ENCODE peak calls at places on chromosome 15, in ten cellular contexts. A is AG04450, O is IMR-90, Q is left lung, T is K562, Y is adipocyte, X is mammary epithelial cell, B is PC-3, M is esophagus muscularis mucosa, Z is heart right ventricle. K is an unnamed sample.

GRCh38 chr15:66233487-66234415 is 19.8 kb downstream of the MEGF11 start:
- DNase-seq in A (no peak), O (no peak), Q (no peak), T (peak; percentile 67), Y (no peak), X (peak; percentile 26), B (no peak), M (no peak), Z (no peak), K (no peak)

GRCh38 chr15:64274541-64274940 is 81.4 kb downstream of the CSNK1G1 start:
- DNase-seq in A (no peak), O (no peak), Q (no peak), T (no peak), Y (no peak), X (no peak), B (no peak), M (no peak), Z (no peak), K (no peak)

GRCh38 chr15:52261026-52261425 is 34.6 kb downstream of the MYO5C start:
- DNase-seq in A (no peak), O (no peak), Q (peak; percentile 76), T (no peak), Y (no peak), X (no peak), B (no peak), M (no peak), Z (no peak), K (no peak)

GRCh38 chr15:85000189-85000864 is 18.7 kb downstream of the PDE8A start:
- DNase-seq in A (peak; percentile 44), O (peak; percentile 74), Q (no peak), T (no peak), Y (peak; percentile 72), X (no peak), B (no peak), M (no peak), Z (no peak), K (no peak)

GRCh38 chr15:37019479-37020433 is 80.6 kb downstream of the MEIS2 start:
- DNase-seq in A (no peak), O (peak; percentile 79), Q (no peak), T (peak; percentile 60), Y (no peak), X (no peak), B (no peak), M (no peak), Z (no peak), K (no peak)

GRCh38 chr15:66255293-66255676 is 1.7 kb upstream of the MEGF11 start:
- DNase-seq in A (no peak), O (no peak), Q (no peak), T (no peak), Y (no peak), X (no peak), B (no peak), M (no peak), Z (no peak), K (no peak)

GRCh38 chr15:99239545-99240198 is 9.7 kb downstream of the TTC23 start:
- DNase-seq in A (no peak), O (peak; percentile 59), Q (no peak), T (no peak), Y (no peak), X (no peak), B (no peak), M (no peak), Z (no peak), K (no peak)

GRCh38 chr15:98085003-98085639 is 124.6 kb downstream of the ARRDC4 start:
- DNase-seq in A (peak; percentile 16), O (peak; percentile 69), Q (no peak), T (peak; percentile 72), Y (peak; percentile 82), X (peak; percentile 51), B (peak; percentile 74), M (no peak), Z (peak; percentile 40), K (no peak)

GRCh38 chr15:33699145-33699544 is 269.2 kb upstream of the CHRM5 start:
- DNase-seq in A (no peak), O (no peak), Q (no peak), T (no peak), Y (no peak), X (no peak), B (no peak), M (no peak), Z (no peak), K (no peak)

GRCh38 chr15:57319226-57319918 is 56.9 kb upstream of the CGNL1 start:
- DNase-seq in A (no peak), O (no peak), Q (no peak), T (no peak), Y (no peak), X (no peak), B (no peak), M (no peak), Z (no peak), K (no peak)

GRCh38 chr15:91070872-91071271 is 29.2 kb upstream of the SV2B start:
- DNase-seq in A (no peak), O (no peak), Q (no peak), T (no peak), Y (no peak), X (no peak), B (no peak), M (no peak), Z (no peak), K (no peak)

GRCh38 chr15:75835990-75836952 is 7.0 kb upstream of the UBE2Q2 start:
- DNase-seq in A (no peak), O (no peak), Q (no peak), T (no peak), Y (no peak), X (no peak), B (no peak), M (no peak), Z (no peak), K (no peak)

GRCh38 chr15:64464271-64465005 is 4.1 kb downstream of the ZNF609 start:
- DNase-seq in A (no peak), O (peak; percentile 56), Q (no peak), T (no peak), Y (peak; percentile 24), X (no peak), B (no peak), M (no peak), Z (no peak), K (no peak)

GRCh38 chr15:100438570-100438969 is 90.2 kb downstream of the CERS3 start:
- DNase-seq in A (no peak), O (no peak), Q (no peak), T (peak; percentile 30), Y (no peak), X (peak; percentile 58), B (peak; percentile 10), M (no peak), Z (peak; percentile 66), K (peak; percentile 68)

GRCh38 chr15:74130089-74130848 is at the start of gene ISLR2:
- DNase-seq in A (no peak), O (no peak), Q (peak; percentile 45), T (no peak), Y (peak; percentile 71), X (no peak), B (no peak), M (no peak), Z (no peak), K (no peak)
- H3K27me3 ChIP-seq in A (peaks cover 87% of the 10 kb centered on the region), O (peaks cover 90% of the 10 kb centered on the region), Q (peaks cover 76% of the 10 kb centered on the region), T (peaks cover 54% of the 10 kb centered on the region), Y (peaks cover 40% of the 10 kb centered on the region), X (peaks cover 58% of the 10 kb centered on the region), B (peaks cover 44% of the 10 kb centered on the region), M (peaks cover 98% of the 10 kb centered on the region), Z (peaks cover 77% of the 10 kb centered on the region), K (peaks cover 91% of the 10 kb centered on the region)

GRCh38 chr15:40933520-40933904 is 4.4 kb downstream of the DLL4 start:
- DNase-seq in A (no peak), O (no peak), Q (no peak), T (no peak), Y (no peak), X (no peak), B (peak; percentile 40), M (no peak), Z (no peak), K (no peak)
- H3K27me3 ChIP-seq in A (peaks cover 7% of the 10 kb centered on the region), O (peaks cover 4% of the 10 kb centered on the region), Q (peaks cover 13% of the 10 kb centered on the region), T (peaks cover 7% of the 10 kb centered on the region), Y (peaks cover 57% of the 10 kb centered on the region), X (peaks cover 6% of the 10 kb centered on the region), B (peaks cover 5% of the 10 kb centered on the region), M (peaks cover 71% of the 10 kb centered on the region), Z (peaks cover 23% of the 10 kb centered on the region), K (peaks cover 24% of the 10 kb centered on the region)

GRCh38 chr15:70212963-70213315 is 115.2 kb upstream of the TLE3 start:
- DNase-seq in A (no peak), O (no peak), Q (peak; percentile 56), T (no peak), Y (no peak), X (no peak), B (no peak), M (no peak), Z (no peak), K (no peak)
- H3K27me3 ChIP-seq in A (peaks cover 45% of the 10 kb centered on the region), O (peaks cover 64% of the 10 kb centered on the region), Q (no peaks in the 10 kb centered on the region), T (peaks cover 53% of the 10 kb centered on the region), Y (peaks cover 54% of the 10 kb centered on the region), X (no peaks in the 10 kb centered on the region), B (peaks cover 7% of the 10 kb centered on the region), M (no peaks in the 10 kb centered on the region), Z (peaks cover 52% of the 10 kb centered on the region), K (no peaks in the 10 kb centered on the region)

GRCh38 chr15:28109626-28110415 is 10.7 kb upstream of the OCA2 start:
- DNase-seq in A (no peak), O (no peak), Q (no peak), T (no peak), Y (no peak), X (no peak), B (no peak), M (no peak), Z (no peak), K (no peak)
- H3K27me3 ChIP-seq in A (no peaks in the 10 kb centered on the region), O (peaks cover 3% of the 10 kb centered on the region), Q (peaks cover 11% of the 10 kb centered on the region), T (no peaks in the 10 kb centered on the region), Y (peaks cover 8% of the 10 kb centered on the region), X (peaks cover 8% of the 10 kb centered on the region), B (peaks cover 14% of the 10 kb centered on the region), M (peaks cover 24% of the 10 kb centered on the region), Z (peaks cover 14% of the 10 kb centered on the region), K (peaks cover 15% of the 10 kb centered on the region)

K was measured in upper lobe of right lung.